ENCODE peak calls at places on chromosomes 7 and 10, in six cellular contexts. K, Y, W, Q, O and S are unnamed samples.

GRCh38 chr7:154916381-154917213 is 86.3 kb downstream of the PAXIP1 start:
- DNase-seq in Q (no peak), W (no peak), O (no peak), Y (no peak), K (no peak), S (no peak)

GRCh38 chr10:75987610-75988009 is 556.2 kb downstream of the LRMDA start:
- DNase-seq in Q (no peak), W (no peak), O (no peak), Y (peak), K (no peak), S (no peak)

GRCh38 chr10:123926401-123927264 is 35.0 kb upstream of the CPXM2 start:
- DNase-seq in W (no peak), Y (peak), Q (peak), K (no peak), O (no peak), S (no peak)

GRCh38 chr10:94546058-94546595 is 539 bp downstream of the HELLS start:
- DNase-seq in W (no peak), K (no peak), Q (peak), Y (peak), O (no peak), S (no peak)

GRCh38 chr7:150428671-150429451 is 21.6 kb upstream of the GIMAP8 start:
- DNase-seq in O (no peak), K (no peak), Y (peak), Q (peak), W (peak), S (no peak)

GRCh38 chr10:99872367-99873162 is 90.1 kb downstream of the ABCC2 start:
- DNase-seq in K (no peak), W (no peak), O (no peak), Q (peak), Y (peak), S (no peak)

GRCh38 chr7:79471283-79471682 is 17.8 kb upstream of the MAGI2 start:
- DNase-seq in Y (no peak), Q (no peak), K (no peak), O (no peak), W (no peak), S (no peak)

GRCh38 chr10:110843796-110844616 is 27.7 kb upstream of the PDCD4 start:
- DNase-seq in Q (no peak), W (no peak), Y (no peak), O (no peak), K (no peak), S (no peak)

GRCh38 chr10:34121125-34121973 is 693.7 kb downstream of the PARD3 start:
- DNase-seq in K (no peak), Q (no peak), W (no peak), Y (no peak), O (no peak), S (no peak)

GRCh38 chr10:48251525-48252353 is 22.8 kb downstream of the FRMPD2 start:
- DNase-seq in Y (no peak), O (no peak), W (no peak), Q (no peak), K (no peak), S (no peak)

GRCh38 chr10:85080934-85081333 is 752.5 kb downstream of the CCSER2 start:
- DNase-seq in Q (no peak), K (no peak), O (no peak), W (no peak), Y (no peak), S (no peak)

GRCh38 chr10:106728232-106728631 is 436.3 kb downstream of the SORCS1 start:
- DNase-seq in K (no peak), W (no peak), Q (no peak), Y (no peak), O (no peak), S (no peak)

GRCh38 chr7:18574676-18575075 is 79.1 kb downstream of the HDAC9 start:
- DNase-seq in W (no peak), Q (no peak), O (no peak), Y (no peak), K (peak), S (no peak)

GRCh38 chr7:78139335-78139734 is 340.8 kb downstream of the PHTF2 start:
- DNase-seq in O (no peak), Y (no peak), W (no peak), K (no peak), Q (peak), S (no peak)

GRCh38 chr10:62166331-62167154 is 102.1 kb downstream of the RTKN2 start:
- DNase-seq in K (no peak), W (peak), Q (peak), Y (peak), O (no peak), S (no peak)

GRCh38 chr7:107870427-107871000 is 20.5 kb upstream of the DLD start:
- DNase-seq in Y (no peak), W (no peak), K (no peak), O (no peak), Q (no peak), S (no peak)

GRCh38 chr7:142942746-142943145 is 3.5 kb downstream of the LLCFC1 start:
- DNase-seq in W (no peak), Q (no peak), Y (no peak), K (no peak), O (no peak), S (no peak)

DNA sequence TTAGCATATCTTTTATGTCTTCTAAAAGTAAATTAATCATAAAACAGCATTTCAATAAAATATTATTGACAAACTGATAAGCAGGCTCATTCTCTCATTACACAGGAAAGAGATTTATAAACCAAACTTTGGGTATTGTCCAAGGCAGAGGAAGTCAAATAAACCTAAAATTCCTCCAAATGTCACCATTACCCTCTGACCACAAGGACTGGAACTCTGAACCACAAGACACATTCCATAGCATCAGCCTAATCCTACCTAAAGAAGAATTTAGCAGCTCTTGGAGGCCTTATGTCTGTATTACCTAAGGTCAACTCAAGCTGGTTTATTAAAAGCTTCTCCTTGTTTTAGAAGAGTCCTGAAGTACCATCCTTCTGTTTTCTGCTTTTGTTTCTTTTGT is 82.4 kb upstream of the SLC13A1 start:
- DNase-seq in Y (no peak), Q (no peak), O (no peak), K (no peak), W (no peak), S (no peak)
- H3K27ac ChIP-seq in Y (no peak), Q (no peak), O (no peak), K (no peak), W (no peak), S (no peak)

DNA sequence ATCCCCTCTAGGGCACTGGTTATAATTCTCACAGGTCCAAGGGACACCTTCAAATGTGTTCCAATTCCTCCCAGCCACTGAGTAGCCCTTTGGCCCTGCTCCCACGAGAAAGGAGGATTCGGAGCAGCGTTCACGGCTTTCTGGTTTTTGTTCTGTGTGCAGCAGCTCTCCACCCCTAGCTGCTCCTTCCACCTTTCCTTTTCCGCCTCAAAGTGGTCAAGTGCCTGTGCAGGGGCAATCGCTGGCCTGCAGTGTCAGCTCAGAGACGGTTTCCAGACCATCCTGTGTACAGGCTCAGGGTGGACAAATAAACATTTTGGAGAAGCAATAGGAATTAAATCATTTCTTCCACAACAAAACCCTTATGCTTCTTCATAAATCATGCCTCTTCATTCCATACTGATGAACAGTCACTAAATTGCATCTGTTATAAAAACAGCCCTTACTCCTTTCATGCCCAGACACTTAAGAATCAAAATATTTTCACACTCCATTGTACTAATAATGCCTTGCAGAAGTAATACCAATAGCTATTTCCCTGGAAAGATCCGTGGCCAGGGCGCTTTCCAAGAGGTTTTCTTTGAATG is 1.1 kb downstream of the KIAA1549 start:
- DNase-seq in Q (no peak), Y (no peak), K (no peak), W (no peak), O (no peak), S (no peak)
- H3K27ac ChIP-seq in Q (no peak), Y (peak), K (no peak), W (no peak), O (no peak), S (no peak)

GRCh38 chr10:35442006-35442405 is 105.7 kb downstream of the CCNY start:
- DNase-seq in K (no peak), Q (peak), Y (no peak), O (no peak), W (no peak), S (no peak)
- H3K27ac ChIP-seq in K (peak), Q (no peak), Y (no peak), O (no peak), W (no peak), S (no peak)

GRCh38 chr7:27305854-27306253 is 63.3 kb downstream of the EVX1 start:
- DNase-seq in W (no peak), Y (no peak), O (no peak), K (no peak), Q (no peak), S (no peak)
- H3K27ac ChIP-seq in W (no peak), Y (no peak), O (no peak), K (no peak), Q (no peak), S (no peak)

GRCh38 chr7:30284298-30285066 is at the start of gene ZNRF2:
- DNase-seq in Q (peak), W (peak), K (peak), Y (peak), O (peak), S (peak)

GRCh38 chr7:30282735-30283134 is 1.7 kb upstream of the ZNRF2 start:
- DNase-seq in Y (no peak), Q (no peak), O (no peak), K (no peak), W (no peak), S (no peak)

GRCh38 chr7:30285531-30286284 is 1.3 kb downstream of the ZNRF2 start:
- DNase-seq in K (peak), Q (peak), W (no peak), O (no peak), Y (peak), S (no peak)

GRCh38 chr7:30285067-30285530 is 702 bp downstream of the ZNRF2 start:
- DNase-seq in Q (peak), K (peak), O (no peak), W (no peak), Y (no peak), S (no peak)

GRCh38 chr7:30286749-30287148 is 2.4 kb downstream of the ZNRF2 start:
- DNase-seq in K (no peak), O (no peak), W (no peak), Q (no peak), Y (no peak), S (no peak)
- H3K27ac ChIP-seq in K (no peak), O (peak), W (no peak), Q (no peak), Y (peak), S (peak)

DNA sequence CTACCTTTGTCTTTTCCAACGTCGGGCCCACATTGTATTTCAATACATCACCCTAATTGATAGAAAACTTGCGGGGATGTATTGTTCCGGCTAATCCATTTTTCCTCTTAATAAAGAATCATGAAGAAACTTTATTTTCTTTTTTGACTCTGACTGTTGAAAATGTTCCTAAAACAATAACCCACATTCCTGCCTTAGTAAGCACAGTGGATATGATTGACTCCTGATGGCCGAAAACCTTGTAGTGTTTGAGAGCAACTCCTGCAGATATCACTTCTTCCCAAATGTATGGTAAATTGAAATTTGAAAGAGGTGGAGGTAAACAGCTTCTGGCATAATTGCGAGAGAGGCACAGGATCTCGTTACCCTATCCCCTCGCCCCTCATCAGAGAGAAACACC is 65.7 kb downstream of the BICC1 start:
- DNase-seq in Q (no peak), W (no peak), Y (no peak), O (no peak), K (no peak), S (no peak)
- H3K27ac ChIP-seq in Q (peak), W (no peak), Y (no peak), O (no peak), K (no peak), S (peak)